ENCODE peak calls at places on chromosomes 3 and 15, in six cellular contexts. F, K, P, M, C and O are unnamed samples.

GRCh38 chr3:170640737-170641171 is 54.9 kb upstream of the SLC7A14 start:
- DNase-seq in F (no peak), K (no peak), P (no peak), M (no peak), C (no peak), O (no peak)

GRCh38 chr3:133880886-133881455 is 14.7 kb downstream of the RAB6B start:
- DNase-seq in F (no peak), K (peak), P (no peak), M (no peak), C (no peak), O (no peak)

GRCh38 chr3:57735405-57735804 is 20.7 kb upstream of the SLMAP start:
- DNase-seq in F (no peak), K (no peak), P (no peak), M (no peak), C (no peak), O (no peak)

GRCh38 chr3:197835509-197835908 is 44.5 kb downstream of the LRCH3 start:
- DNase-seq in F (no peak), K (no peak), P (no peak), M (no peak), C (no peak), O (no peak)

GRCh38 chr3:144590854-144591253 is 619.2 kb downstream of the DIPK2A start:
- DNase-seq in F (peak), K (no peak), P (peak), M (peak), C (peak), O (no peak)

GRCh38 chr15:90711842-90712241 is 5.3 kb upstream of the BLM start:
- DNase-seq in F (no peak), K (no peak), P (no peak), M (no peak), C (no peak), O (no peak)

GRCh38 chr3:17047162-17047561 is 162.4 kb downstream of the PLCL2 start:
- DNase-seq in F (no peak), K (peak), P (peak), M (no peak), C (no peak), O (no peak)

GRCh38 chr15:98906712-98907083 is 100.9 kb downstream of the PGPEP1L start:
- DNase-seq in F (no peak), K (no peak), P (no peak), M (peak), C (peak), O (no peak)

GRCh38 chr15:76861815-76862397 is 43.2 kb downstream of the SCAPER start:
- DNase-seq in F (no peak), K (no peak), P (peak), M (no peak), C (no peak), O (no peak)

GRCh38 chr3:149224736-149225594 is 3.3 kb upstream of the CP start:
- DNase-seq in F (no peak), K (no peak), P (no peak), M (peak), C (peak), O (no peak)

GRCh38 chr15:64232400-64232799 is 69.6 kb upstream of the PPIB start:
- DNase-seq in F (no peak), K (no peak), P (no peak), M (peak), C (peak), O (no peak)

GRCh38 chr3:197144188-197144587 is 114.6 kb upstream of the MELTF start:
- DNase-seq in F (no peak), K (no peak), P (no peak), M (no peak), C (no peak), O (no peak)

GRCh38 chr3:171935261-171936123 is 92.3 kb downstream of the TMEM212 start:
- DNase-seq in F (no peak), K (no peak), P (peak), M (no peak), C (no peak), O (no peak)

GRCh38 chr3:134036291-134036690 is 6.6 kb upstream of the SLCO2A1 start:
- DNase-seq in F (no peak), K (peak), P (no peak), M (no peak), C (no peak), O (no peak)

GRCh38 chr3:128153156-128154011 is at the start of gene EEFSEC:
- DNase-seq in F (no peak), K (peak), P (peak), M (peak), C (peak), O (peak)

GRCh38 chr15:23648920-23649515 is 1.4 kb upstream of the MAGEL2 start:
- DNase-seq in F (no peak), K (no peak), P (peak), M (peak), C (no peak), O (peak)

GRCh38 chr3:186319988-186320387 is 42.0 kb downstream of the DGKG start:
- DNase-seq in F (no peak), K (no peak), P (no peak), M (no peak), C (no peak), O (no peak)

GRCh38 chr3:36909181-36909580 is 35.7 kb downstream of the TRANK1 start:
- DNase-seq in F (no peak), K (no peak), P (no peak), M (no peak), C (no peak), O (no peak)
- H3K9ac ChIP-seq in F (no peak), K (no peak), P (no peak), M (no peak), C (no peak), O (no peak)

GRCh38 chr3:43142472-43142871 is 36.6 kb upstream of the POMGNT2 start:
- DNase-seq in F (no peak), K (no peak), P (peak), M (no peak), C (no peak), O (no peak)

GRCh38 chr3:43146599-43146998 is 40.7 kb upstream of the POMGNT2 start:
- DNase-seq in F (no peak), K (no peak), P (no peak), M (no peak), C (no peak), O (no peak)

GRCh38 chr3:43148033-43148432 is 42.2 kb upstream of the POMGNT2 start:
- DNase-seq in F (no peak), K (no peak), P (no peak), M (no peak), C (no peak), O (no peak)

DNA sequence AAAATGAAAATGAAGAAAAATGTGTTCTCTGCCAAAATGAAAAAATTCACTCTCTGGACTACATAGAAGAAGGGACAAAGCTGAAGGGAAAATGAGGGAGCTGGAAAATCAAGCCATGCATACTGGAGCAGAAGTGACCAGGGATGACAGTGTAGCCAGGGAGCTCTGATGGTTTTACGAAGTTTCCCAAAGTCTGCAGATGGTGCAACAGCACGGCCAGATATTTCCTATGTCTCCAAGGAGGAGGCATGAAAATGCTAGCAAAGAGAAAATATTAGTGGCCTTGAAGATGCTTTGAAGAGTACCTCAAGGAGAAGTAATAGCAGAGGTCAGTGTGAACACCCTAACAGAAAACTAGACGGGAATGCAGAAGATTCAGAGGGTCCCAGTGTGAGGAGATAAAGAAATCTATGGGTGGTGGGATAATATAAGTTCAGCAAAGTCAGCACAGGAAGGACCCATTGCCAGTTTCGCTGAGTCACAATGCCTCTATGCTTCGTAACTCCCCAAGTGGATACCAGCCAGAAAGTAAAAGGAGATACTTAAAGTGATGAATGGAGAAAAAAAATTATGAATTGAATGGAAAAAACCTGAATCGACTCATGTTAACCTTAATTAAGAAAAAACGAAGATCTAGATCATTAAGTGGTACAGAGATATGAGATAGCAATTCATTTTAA is 39.1 kb upstream of the POMGNT2 start:
- DNase-seq in F (no peak), K (no peak), P (peak), M (no peak), C (peak), O (no peak)
- H2BK15ac ChIP-seq in F (peak), K (no peak), P (no peak), M (no peak), C (no peak), O (no peak)

DNA sequence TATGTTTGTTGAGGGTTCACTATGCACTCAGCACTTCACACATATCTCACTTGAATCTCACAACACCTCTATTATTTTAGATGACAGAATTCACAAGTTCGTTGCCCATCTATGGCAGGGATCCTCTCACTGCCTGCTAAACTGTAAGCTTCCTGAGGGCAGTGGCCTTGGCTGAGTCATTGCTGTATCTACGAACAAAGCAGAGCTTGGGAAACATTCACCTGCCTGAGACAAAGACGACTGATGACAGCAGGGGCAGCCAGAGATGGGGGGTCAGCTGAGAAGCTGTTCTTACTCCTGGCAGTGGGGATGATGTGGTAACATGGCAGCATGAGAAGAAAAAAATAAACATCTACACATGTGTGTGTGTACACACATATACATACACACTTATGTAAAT is 125.5 kb upstream of the NMNAT3 start:
- DNase-seq in F (no peak), K (no peak), P (no peak), M (no peak), C (no peak), O (no peak)
- H2AK5ac ChIP-seq in F (no peak), K (no peak), P (no peak), M (no peak), C (no peak), O (no peak)

DNA sequence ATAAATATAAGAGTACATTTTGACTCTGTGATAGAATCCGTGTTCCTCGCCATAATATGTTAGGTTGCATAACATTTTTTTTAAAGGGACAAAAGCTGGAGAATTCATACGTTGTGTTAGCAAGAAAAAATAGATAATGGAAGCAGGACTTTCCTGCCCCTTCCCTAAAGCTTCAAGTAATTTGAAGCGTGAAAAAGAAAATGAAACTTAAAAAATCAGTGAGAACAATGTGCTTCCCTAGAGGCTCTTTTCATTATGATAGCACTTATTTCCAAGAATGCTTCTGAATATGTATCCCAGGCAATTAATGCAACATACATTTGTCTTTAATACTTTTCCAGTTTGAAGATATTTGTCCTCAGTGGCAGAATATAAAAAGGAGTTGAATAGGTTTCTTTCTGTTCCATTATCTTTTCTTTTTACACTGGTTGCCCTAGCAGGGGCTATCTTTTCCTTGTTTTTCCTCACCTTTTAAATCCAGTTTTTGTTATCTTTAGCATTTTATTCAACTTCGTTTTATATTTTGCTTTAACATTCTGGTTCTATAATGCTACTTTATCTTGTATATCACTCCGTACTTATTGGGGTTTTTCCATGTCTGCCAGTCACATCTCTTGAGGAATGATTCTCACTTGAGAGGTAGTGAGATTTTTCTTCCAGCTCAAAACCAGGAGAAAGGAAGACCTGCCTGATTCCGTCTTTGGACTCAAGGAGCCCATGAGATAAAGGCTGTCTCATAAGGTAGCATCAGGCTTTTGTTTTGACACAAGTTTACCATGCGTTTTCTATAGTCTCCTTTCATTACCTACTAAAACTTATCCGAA is 113.8 kb downstream of the MBNL1 start:
- DNase-seq in F (no peak), K (no peak), P (no peak), M (no peak), C (no peak), O (no peak)
- H3K9ac ChIP-seq in F (no peak), K (no peak), P (no peak), M (peak), C (no peak), O (no peak)

GRCh38 chr3:101123084-101123483 is 129.9 kb upstream of the ABI3BP start:
- DNase-seq in F (no peak), K (no peak), P (no peak), M (no peak), C (no peak), O (no peak)

GRCh38 chr3:101128786-101129185 is 135.6 kb upstream of the ABI3BP start:
- DNase-seq in F (no peak), K (no peak), P (no peak), M (no peak), C (no peak), O (no peak)

GRCh38 chr3:101131767-101132166 is 138.5 kb upstream of the ABI3BP start:
- DNase-seq in F (no peak), K (no peak), P (peak), M (no peak), C (no peak), O (no peak)

GRCh38 chr3:101124125-101124524 is 130.9 kb upstream of the ABI3BP start:
- DNase-seq in F (no peak), K (no peak), P (no peak), M (no peak), C (peak), O (no peak)

DNA sequence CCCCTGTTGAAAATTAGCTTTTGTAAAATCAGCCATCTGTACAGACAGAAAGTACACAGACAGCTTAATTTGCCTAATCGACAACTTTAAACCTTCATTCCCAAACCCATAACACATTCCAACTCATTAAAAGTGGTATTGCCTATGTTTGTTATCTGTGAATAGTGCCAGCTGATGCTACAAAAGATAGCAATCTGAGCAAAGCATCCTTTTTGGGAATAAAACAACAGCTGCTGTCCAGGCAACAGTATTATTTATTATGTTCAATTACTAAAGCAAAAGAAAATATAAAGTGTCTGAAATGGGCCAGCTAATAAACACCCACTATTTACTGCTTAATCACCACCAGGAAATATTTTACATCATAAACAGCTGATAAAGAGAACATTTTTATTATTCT is 134.8 kb upstream of the ABI3BP start:
- DNase-seq in F (no peak), K (no peak), P (no peak), M (no peak), C (no peak), O (no peak)
- H2BK15ac ChIP-seq in F (no peak), K (no peak), P (no peak), M (no peak), C (no peak), O (no peak)

DNA sequence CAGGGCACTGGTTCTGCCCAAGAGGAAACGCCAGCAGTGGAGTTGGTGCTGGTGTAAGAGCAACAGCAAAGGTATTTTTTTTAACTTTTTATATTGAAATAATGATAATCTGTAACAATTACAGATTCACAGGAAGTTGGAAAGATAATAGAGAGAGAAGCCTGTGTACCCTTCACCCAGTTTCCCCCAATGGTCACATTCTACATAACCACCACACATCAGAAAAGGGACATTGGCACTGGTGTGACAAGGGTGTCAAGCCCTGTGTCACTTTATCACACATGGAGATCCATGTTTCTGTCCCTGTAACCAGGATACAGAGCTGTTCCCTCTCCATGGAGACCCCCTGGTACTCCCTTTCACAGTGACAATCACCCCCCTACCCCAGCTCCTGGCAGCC is 9.1 kb upstream of the PLXNA1 start:
- DNase-seq in F (no peak), K (no peak), P (no peak), M (no peak), C (no peak), O (no peak)
- H2AK5ac ChIP-seq in F (no peak), K (no peak), P (no peak), M (no peak), C (no peak), O (no peak)

GRCh38 chr15:89017370-89018066 is 70.7 kb upstream of the ABHD2 start:
- DNase-seq in F (peak), K (peak), P (peak), M (peak), C (peak), O (peak)

GRCh38 chr15:89019436-89019835 is 68.8 kb upstream of the ABHD2 start:
- DNase-seq in F (no peak), K (no peak), P (no peak), M (no peak), C (no peak), O (no peak)

GRCh38 chr15:89015412-89016097 is 72.7 kb upstream of the ABHD2 start:
- DNase-seq in F (no peak), K (no peak), P (no peak), M (no peak), C (no peak), O (no peak)

GRCh38 chr15:89018235-89018634 is 70.0 kb upstream of the ABHD2 start:
- DNase-seq in F (no peak), K (no peak), P (no peak), M (no peak), C (no peak), O (no peak)

DNA sequence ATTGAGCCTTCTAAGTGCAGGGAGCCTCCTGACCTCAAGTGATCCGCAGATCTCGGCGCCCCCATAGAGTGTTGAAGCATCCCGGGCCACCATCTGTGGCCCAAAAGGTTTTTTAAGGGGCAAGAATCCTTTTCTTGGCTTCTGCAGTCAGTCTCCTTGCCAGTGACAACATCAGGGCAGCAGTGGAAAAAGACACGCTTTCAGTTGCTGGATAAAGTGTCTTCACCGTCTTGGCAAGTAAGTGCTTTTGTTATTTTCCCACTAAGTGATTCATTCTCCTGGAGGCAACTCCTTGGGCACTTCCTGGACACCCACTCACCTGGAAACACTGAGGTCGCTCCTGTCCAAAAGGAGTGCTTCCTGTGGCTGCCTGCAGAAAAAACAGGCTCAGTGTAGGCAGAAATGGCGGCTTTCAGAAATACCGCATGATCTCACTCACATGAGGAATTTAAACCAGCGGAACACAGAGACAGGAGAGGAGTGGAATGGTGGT is 71.7 kb upstream of the ABHD2 start:
- DNase-seq in F (no peak), K (no peak), P (peak), M (no peak), C (peak), O (no peak)
- H3K9ac ChIP-seq in F (no peak), K (no peak), P (no peak), M (peak), C (no peak), O (no peak)